ENCODE peak calls at places on chromosomes 1 and 21, in eight cellular contexts. One of them, this sample, is unnamed.

GRCh38 chr1:210477328-210477924 is 148.7 kb downstream of the HHAT start:
- DNase-seq in M059J: peak; percentile 65
- DNase-seq in activated T-helper 2 cell treated with anti-CD3 and anti-CD28 coated beads, Interferon-gamma antibody, Interleukin-2, Interleukin-4, amounts not matched to agents 10 μg/mL and 5 μg/mL and 100 μg/mL, durations not matched to agents 14 hours and 24 hours and 36 hours: no peak
- DNase-seq in activated CD8-positive, alpha-beta memory T cell treated with anti-CD3 and anti-CD28 coated beads for 24 hours: no peak
- DNase-seq in activated CD4-positive, alpha-beta T cell treated with anti-CD3 and anti-CD28 coated beads for 48 hours: no peak
- DNase-seq in NCI-H1417: no peak
- DNase-seq in neural crest cell: no peak
- DNase-seq in NCI-H69: peak; percentile 46
- DNase-seq in this sample: peak; percentile 48

GRCh38 chr1:44524655-44525530 is 119.8 kb downstream of the RNF220 start:
- DNase-seq in NCI-H1417: no peak
- DNase-seq in M059J: no peak
- DNase-seq in NCI-H69: no peak
- DNase-seq in activated T-helper 2 cell treated with anti-CD3 and anti-CD28 coated beads, Interferon-gamma antibody, Interleukin-2, Interleukin-4, amounts not matched to agents 10 μg/mL and 5 μg/mL and 100 μg/mL, durations not matched to agents 14 hours and 24 hours and 36 hours: no peak
- DNase-seq in activated CD8-positive, alpha-beta memory T cell treated with anti-CD3 and anti-CD28 coated beads for 24 hours: no peak
- DNase-seq in neural crest cell: no peak
- DNase-seq in activated CD4-positive, alpha-beta T cell treated with anti-CD3 and anti-CD28 coated beads for 48 hours: no peak
- DNase-seq in this sample: no peak

GRCh38 chr1:235624751-235625192 is 24.8 kb downstream of the GNG4 start:
- DNase-seq in activated CD8-positive, alpha-beta memory T cell treated with anti-CD3 and anti-CD28 coated beads for 24 hours: no peak
- DNase-seq in neural crest cell: no peak
- DNase-seq in NCI-H69: no peak
- DNase-seq in activated T-helper 2 cell treated with anti-CD3 and anti-CD28 coated beads, Interferon-gamma antibody, Interleukin-2, Interleukin-4, amounts not matched to agents 10 μg/mL and 5 μg/mL and 100 μg/mL, durations not matched to agents 14 hours and 24 hours and 36 hours: no peak
- DNase-seq in activated CD4-positive, alpha-beta T cell treated with anti-CD3 and anti-CD28 coated beads for 48 hours: no peak
- DNase-seq in M059J: peak; percentile 66
- DNase-seq in NCI-H1417: no peak
- DNase-seq in this sample: no peak

GRCh38 chr1:205335692-205336091 is 14.1 kb upstream of the NUAK2 start:
- DNase-seq in neural crest cell: peak; percentile 93
- DNase-seq in activated CD4-positive, alpha-beta T cell treated with anti-CD3 and anti-CD28 coated beads for 48 hours: peak; percentile 88
- DNase-seq in NCI-H1417: peak; percentile 78
- DNase-seq in activated T-helper 2 cell treated with anti-CD3 and anti-CD28 coated beads, Interferon-gamma antibody, Interleukin-2, Interleukin-4, amounts not matched to agents 10 μg/mL and 5 μg/mL and 100 μg/mL, durations not matched to agents 14 hours and 24 hours and 36 hours: peak; percentile 57
- DNase-seq in M059J: peak; percentile 76
- DNase-seq in NCI-H69: peak; percentile 89
- DNase-seq in activated CD8-positive, alpha-beta memory T cell treated with anti-CD3 and anti-CD28 coated beads for 24 hours: peak; percentile 88
- DNase-seq in this sample: peak; percentile 87

GRCh38 chr21:37800496-37801061 is 115.7 kb downstream of the KCNJ6 start:
- DNase-seq in activated CD4-positive, alpha-beta T cell treated with anti-CD3 and anti-CD28 coated beads for 48 hours: no peak
- DNase-seq in NCI-H69: peak; percentile 13
- DNase-seq in M059J: no peak
- DNase-seq in activated CD8-positive, alpha-beta memory T cell treated with anti-CD3 and anti-CD28 coated beads for 24 hours: no peak
- DNase-seq in activated T-helper 2 cell treated with anti-CD3 and anti-CD28 coated beads, Interferon-gamma antibody, Interleukin-2, Interleukin-4, amounts not matched to agents 10 μg/mL and 5 μg/mL and 100 μg/mL, durations not matched to agents 14 hours and 24 hours and 36 hours: no peak
- DNase-seq in NCI-H1417: no peak
- DNase-seq in neural crest cell: no peak
- DNase-seq in this sample: no peak

GRCh38 chr1:202638019-202638887 is 72.0 kb downstream of the SYT2 start:
- DNase-seq in NCI-H69: peak; percentile 95
- DNase-seq in activated CD8-positive, alpha-beta memory T cell treated with anti-CD3 and anti-CD28 coated beads for 24 hours: no peak
- DNase-seq in activated CD4-positive, alpha-beta T cell treated with anti-CD3 and anti-CD28 coated beads for 48 hours: no peak
- DNase-seq in activated T-helper 2 cell treated with anti-CD3 and anti-CD28 coated beads, Interferon-gamma antibody, Interleukin-2, Interleukin-4, amounts not matched to agents 10 μg/mL and 5 μg/mL and 100 μg/mL, durations not matched to agents 14 hours and 24 hours and 36 hours: no peak
- DNase-seq in NCI-H1417: peak; percentile 25
- DNase-seq in M059J: no peak
- DNase-seq in neural crest cell: no peak
- DNase-seq in this sample: no peak

GRCh38 chr1:162854245-162854860 is 6.6 kb downstream of the CCDC190 start:
- DNase-seq in activated T-helper 2 cell treated with anti-CD3 and anti-CD28 coated beads, Interferon-gamma antibody, Interleukin-2, Interleukin-4, amounts not matched to agents 10 μg/mL and 5 μg/mL and 100 μg/mL, durations not matched to agents 14 hours and 24 hours and 36 hours: peak; percentile 12
- DNase-seq in neural crest cell: peak; percentile 58
- DNase-seq in M059J: peak; percentile 83
- DNase-seq in activated CD8-positive, alpha-beta memory T cell treated with anti-CD3 and anti-CD28 coated beads for 24 hours: no peak
- DNase-seq in NCI-H1417: peak; percentile 43
- DNase-seq in NCI-H69: peak; percentile 85
- DNase-seq in activated CD4-positive, alpha-beta T cell treated with anti-CD3 and anti-CD28 coated beads for 48 hours: peak; percentile 64
- DNase-seq in this sample: peak; percentile 83

GRCh38 chr1:168507271-168507670 is 36.5 kb downstream of the XCL2 start:
- DNase-seq in neural crest cell: no peak
- DNase-seq in NCI-H69: no peak
- DNase-seq in M059J: no peak
- DNase-seq in activated CD4-positive, alpha-beta T cell treated with anti-CD3 and anti-CD28 coated beads for 48 hours: no peak
- DNase-seq in NCI-H1417: no peak
- DNase-seq in activated CD8-positive, alpha-beta memory T cell treated with anti-CD3 and anti-CD28 coated beads for 24 hours: no peak
- DNase-seq in activated T-helper 2 cell treated with anti-CD3 and anti-CD28 coated beads, Interferon-gamma antibody, Interleukin-2, Interleukin-4, amounts not matched to agents 10 μg/mL and 5 μg/mL and 100 μg/mL, durations not matched to agents 14 hours and 24 hours and 36 hours: no peak
- DNase-seq in this sample: no peak

GRCh38 chr1:87598429-87598828 is 269.7 kb downstream of the LMO4 start:
- DNase-seq in activated CD4-positive, alpha-beta T cell treated with anti-CD3 and anti-CD28 coated beads for 48 hours: no peak
- DNase-seq in activated CD8-positive, alpha-beta memory T cell treated with anti-CD3 and anti-CD28 coated beads for 24 hours: no peak
- DNase-seq in M059J: peak; percentile 11
- DNase-seq in activated T-helper 2 cell treated with anti-CD3 and anti-CD28 coated beads, Interferon-gamma antibody, Interleukin-2, Interleukin-4, amounts not matched to agents 10 μg/mL and 5 μg/mL and 100 μg/mL, durations not matched to agents 14 hours and 24 hours and 36 hours: no peak
- DNase-seq in neural crest cell: no peak
- DNase-seq in NCI-H69: peak; percentile 33
- DNase-seq in NCI-H1417: no peak
- DNase-seq in this sample: peak; percentile 71

GRCh38 chr21:43993420-43993934 is 18.6 kb upstream of the TRAPPC10 start:
- DNase-seq in activated CD4-positive, alpha-beta T cell treated with anti-CD3 and anti-CD28 coated beads for 48 hours: no peak
- DNase-seq in NCI-H1417: no peak
- DNase-seq in neural crest cell: no peak
- DNase-seq in activated T-helper 2 cell treated with anti-CD3 and anti-CD28 coated beads, Interferon-gamma antibody, Interleukin-2, Interleukin-4, amounts not matched to agents 10 μg/mL and 5 μg/mL and 100 μg/mL, durations not matched to agents 14 hours and 24 hours and 36 hours: no peak
- DNase-seq in activated CD8-positive, alpha-beta memory T cell treated with anti-CD3 and anti-CD28 coated beads for 24 hours: no peak
- DNase-seq in M059J: no peak
- DNase-seq in NCI-H69: no peak
- DNase-seq in this sample: no peak

GRCh38 chr1:245578306-245578705 is 423.5 kb downstream of the KIF26B start:
- DNase-seq in NCI-H1417: peak; percentile 43
- DNase-seq in activated CD4-positive, alpha-beta T cell treated with anti-CD3 and anti-CD28 coated beads for 48 hours: no peak
- DNase-seq in neural crest cell: no peak
- DNase-seq in activated CD8-positive, alpha-beta memory T cell treated with anti-CD3 and anti-CD28 coated beads for 24 hours: no peak
- DNase-seq in activated T-helper 2 cell treated with anti-CD3 and anti-CD28 coated beads, Interferon-gamma antibody, Interleukin-2, Interleukin-4, amounts not matched to agents 10 μg/mL and 5 μg/mL and 100 μg/mL, durations not matched to agents 14 hours and 24 hours and 36 hours: no peak
- DNase-seq in NCI-H69: peak; percentile 97
- DNase-seq in M059J: peak; percentile 45
- DNase-seq in this sample: no peak

GRCh38 chr1:183101841-183102276 is 78.6 kb downstream of the LAMC1 start:
- DNase-seq in neural crest cell: no peak
- DNase-seq in NCI-H1417: no peak
- DNase-seq in activated CD4-positive, alpha-beta T cell treated with anti-CD3 and anti-CD28 coated beads for 48 hours: no peak
- DNase-seq in NCI-H69: no peak
- DNase-seq in M059J: no peak
- DNase-seq in activated T-helper 2 cell treated with anti-CD3 and anti-CD28 coated beads, Interferon-gamma antibody, Interleukin-2, Interleukin-4, amounts not matched to agents 10 μg/mL and 5 μg/mL and 100 μg/mL, durations not matched to agents 14 hours and 24 hours and 36 hours: no peak
- DNase-seq in activated CD8-positive, alpha-beta memory T cell treated with anti-CD3 and anti-CD28 coated beads for 24 hours: no peak
- DNase-seq in this sample: no peak

GRCh38 chr1:30191154-30191702 is 532.2 kb downstream of the MATN1 start:
- DNase-seq in activated CD4-positive, alpha-beta T cell treated with anti-CD3 and anti-CD28 coated beads for 48 hours: peak; percentile 41
- DNase-seq in activated T-helper 2 cell treated with anti-CD3 and anti-CD28 coated beads, Interferon-gamma antibody, Interleukin-2, Interleukin-4, amounts not matched to agents 10 μg/mL and 5 μg/mL and 100 μg/mL, durations not matched to agents 14 hours and 24 hours and 36 hours: peak; percentile 28
- DNase-seq in M059J: peak; percentile 72
- DNase-seq in activated CD8-positive, alpha-beta memory T cell treated with anti-CD3 and anti-CD28 coated beads for 24 hours: peak; percentile 47
- DNase-seq in neural crest cell: no peak
- DNase-seq in NCI-H69: peak; percentile 9
- DNase-seq in NCI-H1417: no peak
- DNase-seq in this sample: peak; percentile 60

GRCh38 chr1:81915937-81916336 is 115.2 kb downstream of the ADGRL2 start:
- DNase-seq in neural crest cell: no peak
- DNase-seq in M059J: no peak
- DNase-seq in NCI-H69: peak; percentile 27
- DNase-seq in NCI-H1417: no peak
- DNase-seq in activated CD8-positive, alpha-beta memory T cell treated with anti-CD3 and anti-CD28 coated beads for 24 hours: no peak
- DNase-seq in activated T-helper 2 cell treated with anti-CD3 and anti-CD28 coated beads, Interferon-gamma antibody, Interleukin-2, Interleukin-4, amounts not matched to agents 10 μg/mL and 5 μg/mL and 100 μg/mL, durations not matched to agents 14 hours and 24 hours and 36 hours: no peak
- DNase-seq in activated CD4-positive, alpha-beta T cell treated with anti-CD3 and anti-CD28 coated beads for 48 hours: no peak
- DNase-seq in this sample: no peak

GRCh38 chr1:157487430-157487829 is 64.9 kb downstream of the FCRL5 start:
- DNase-seq in NCI-H1417: no peak
- DNase-seq in M059J: no peak
- DNase-seq in NCI-H69: no peak
- DNase-seq in neural crest cell: no peak
- DNase-seq in activated CD8-positive, alpha-beta memory T cell treated with anti-CD3 and anti-CD28 coated beads for 24 hours: no peak
- DNase-seq in activated CD4-positive, alpha-beta T cell treated with anti-CD3 and anti-CD28 coated beads for 48 hours: no peak
- DNase-seq in activated T-helper 2 cell treated with anti-CD3 and anti-CD28 coated beads, Interferon-gamma antibody, Interleukin-2, Interleukin-4, amounts not matched to agents 10 μg/mL and 5 μg/mL and 100 μg/mL, durations not matched to agents 14 hours and 24 hours and 36 hours: no peak
- DNase-seq in this sample: no peak

GRCh38 chr1:189237008-189237407 is 1240.7 kb downstream of the BRINP3 start:
- DNase-seq in activated CD4-positive, alpha-beta T cell treated with anti-CD3 and anti-CD28 coated beads for 48 hours: no peak
- DNase-seq in activated CD8-positive, alpha-beta memory T cell treated with anti-CD3 and anti-CD28 coated beads for 24 hours: no peak
- DNase-seq in activated T-helper 2 cell treated with anti-CD3 and anti-CD28 coated beads, Interferon-gamma antibody, Interleukin-2, Interleukin-4, amounts not matched to agents 10 μg/mL and 5 μg/mL and 100 μg/mL, durations not matched to agents 14 hours and 24 hours and 36 hours: no peak
- DNase-seq in M059J: no peak
- DNase-seq in NCI-H1417: no peak
- DNase-seq in neural crest cell: no peak
- DNase-seq in NCI-H69: peak; percentile 60
- DNase-seq in this sample: no peak

GRCh38 chr1:180912211-180912800 is 391 bp upstream of the KIAA1614 start:
- DNase-seq in NCI-H69: peak; percentile 79
- DNase-seq in activated T-helper 2 cell treated with anti-CD3 and anti-CD28 coated beads, Interferon-gamma antibody, Interleukin-2, Interleukin-4, amounts not matched to agents 10 μg/mL and 5 μg/mL and 100 μg/mL, durations not matched to agents 14 hours and 24 hours and 36 hours: no peak
- DNase-seq in M059J: peak; percentile 52
- DNase-seq in activated CD8-positive, alpha-beta memory T cell treated with anti-CD3 and anti-CD28 coated beads for 24 hours: no peak
- DNase-seq in neural crest cell: no peak
- DNase-seq in activated CD4-positive, alpha-beta T cell treated with anti-CD3 and anti-CD28 coated beads for 48 hours: no peak
- DNase-seq in NCI-H1417: peak; percentile 73
- DNase-seq in this sample: no peak

GRCh38 chr21:38880578-38880966 is 74.8 kb downstream of the ETS2 start:
- DNase-seq in activated CD4-positive, alpha-beta T cell treated with anti-CD3 and anti-CD28 coated beads for 48 hours: no peak
- DNase-seq in NCI-H69: no peak
- DNase-seq in neural crest cell: no peak
- DNase-seq in NCI-H1417: no peak
- DNase-seq in activated T-helper 2 cell treated with anti-CD3 and anti-CD28 coated beads, Interferon-gamma antibody, Interleukin-2, Interleukin-4, amounts not matched to agents 10 μg/mL and 5 μg/mL and 100 μg/mL, durations not matched to agents 14 hours and 24 hours and 36 hours: no peak
- DNase-seq in activated CD8-positive, alpha-beta memory T cell treated with anti-CD3 and anti-CD28 coated beads for 24 hours: no peak
- DNase-seq in M059J: no peak
- DNase-seq in this sample: no peak

GRCh38 chr21:35376406-35377135 is 327.5 kb upstream of the RUNX1 start:
- DNase-seq in activated T-helper 2 cell treated with anti-CD3 and anti-CD28 coated beads, Interferon-gamma antibody, Interleukin-2, Interleukin-4, amounts not matched to agents 10 μg/mL and 5 μg/mL and 100 μg/mL, durations not matched to agents 14 hours and 24 hours and 36 hours: no peak
- DNase-seq in NCI-H1417: no peak
- DNase-seq in neural crest cell: no peak
- DNase-seq in NCI-H69: no peak
- DNase-seq in activated CD8-positive, alpha-beta memory T cell treated with anti-CD3 and anti-CD28 coated beads for 24 hours: no peak
- DNase-seq in M059J: peak; percentile 53
- DNase-seq in activated CD4-positive, alpha-beta T cell treated with anti-CD3 and anti-CD28 coated beads for 48 hours: no peak
- DNase-seq in this sample: no peak

This sample was measured in Karpas-422.